ENCODE peak calls at places on chromosomes 2 and 18, in six cellular contexts. F, X, J, T, E and S are unnamed samples.

GRCh38 chr18:33372442-33372841 is 68.1 kb downstream of the CCDC178 start:
- DNase-seq in F (no peak), X (no peak), J (no peak), T (no peak), E (no peak), S (no peak)

GRCh38 chr2:38178142-38178541 is 102.2 kb upstream of the CYP1B1 start:
- DNase-seq in F (no peak), X (no peak), J (no peak), T (no peak), E (no peak), S (no peak)

GRCh38 chr2:45302011-45302325 is 292.7 kb upstream of the SIX2 start:
- DNase-seq in F (no peak), X (no peak), J (no peak), T (no peak), E (no peak), S (no peak)

GRCh38 chr2:40448476-40449079 is 3.3 kb downstream of the SLC8A1 start:
- DNase-seq in F (peak), X (peak), J (no peak), T (no peak), E (peak), S (peak)

GRCh38 chr2:165794520-165794882 is 454 bp upstream of the GALNT3 start:
- DNase-seq in F (peak), X (no peak), J (peak), T (no peak), E (no peak), S (no peak)

GRCh38 chr2:234146087-234146826 is 95.8 kb downstream of the SPP2 start:
- DNase-seq in F (peak), X (no peak), J (no peak), T (no peak), E (no peak), S (peak)

GRCh38 chr2:97906309-97906708 is 89.4 kb downstream of the TMEM131 start:
- DNase-seq in F (no peak), X (no peak), J (no peak), T (no peak), E (no peak), S (no peak)

GRCh38 chr2:218360453-218360852 is 3.8 kb downstream of the CATIP start:
- DNase-seq in F (no peak), X (no peak), J (no peak), T (peak), E (no peak), S (no peak)

GRCh38 chr2:55843992-55844345 is 79.6 kb downstream of the EFEMP1 start:
- DNase-seq in F (no peak), X (no peak), J (no peak), T (no peak), E (no peak), S (no peak)

GRCh38 chr2:96329870-96330269 is 4.8 kb downstream of the ITPRIPL1 start:
- DNase-seq in F (no peak), X (no peak), J (no peak), T (no peak), E (no peak), S (no peak)

GRCh38 chr18:70288171-70288850 is 534 bp upstream of the SOCS6 start:
- DNase-seq in F (peak), X (peak), J (no peak), T (no peak), E (peak), S (no peak)

GRCh38 chr18:48983793-48984437 is 33.1 kb upstream of the SMAD7 start:
- DNase-seq in F (peak), X (no peak), J (no peak), T (no peak), E (peak), S (no peak)

GRCh38 chr18:45565280-45565970 is 49.9 kb upstream of the SLC14A2 start:
- DNase-seq in F (no peak), X (no peak), J (no peak), T (no peak), E (no peak), S (no peak)

GRCh38 chr2:84314250-84314649 is 144.8 kb downstream of the SUCLG1 start:
- DNase-seq in F (no peak), X (no peak), J (no peak), T (no peak), E (no peak), S (no peak)

GRCh38 chr2:226678422-226678821 is 121.2 kb downstream of the IRS1 start:
- DNase-seq in F (no peak), X (no peak), J (no peak), T (no peak), E (no peak), S (no peak)

GRCh38 chr2:226676618-226677017 is 123.0 kb downstream of the IRS1 start:
- DNase-seq in F (no peak), X (no peak), J (no peak), T (no peak), E (no peak), S (no peak)

GRCh38 chr2:226679389-226680057 is 120.1 kb downstream of the IRS1 start:
- DNase-seq in F (no peak), X (no peak), J (no peak), T (no peak), E (no peak), S (no peak)

GRCh38 chr2:226674123-226674522 is 125.5 kb downstream of the IRS1 start:
- DNase-seq in F (no peak), X (no peak), J (no peak), T (no peak), E (no peak), S (no peak)

DNA sequence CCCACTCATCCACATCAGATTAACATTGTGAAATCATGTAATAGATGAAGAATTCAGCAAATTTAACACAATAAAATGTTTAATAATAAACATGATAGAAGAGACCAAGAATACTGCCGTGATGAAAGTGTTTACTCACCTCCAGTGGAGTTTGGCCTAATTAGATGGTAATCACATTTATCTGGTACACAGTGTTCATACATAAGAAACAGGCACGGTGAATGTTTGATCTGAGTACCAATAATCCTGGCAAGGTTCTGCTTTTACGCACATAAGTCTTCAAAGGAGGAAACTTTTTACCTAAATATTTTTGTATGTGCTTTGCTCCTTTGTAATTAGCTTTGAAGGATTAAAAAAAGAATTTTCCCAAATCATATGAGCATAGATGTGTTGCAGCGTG is 122.5 kb downstream of the IRS1 start:
- DNase-seq in F (no peak), X (no peak), J (no peak), T (no peak), E (no peak), S (no peak)
- TF ChIP-seq BHLHE40 in F (no peak), X (no peak), J (no peak), T (no peak), E (no peak), S (no peak)

GRCh38 chr2:69387770-69388481 is 899 bp upstream of the GFPT1 start:
- DNase-seq in F (no peak), X (no peak), J (no peak), T (no peak), E (peak), S (no peak)

GRCh38 chr2:69386376-69386775 is 651 bp downstream of the GFPT1 start:
- DNase-seq in F (no peak), X (no peak), J (no peak), T (no peak), E (peak), S (no peak)

GRCh38 chr2:69389271-69389670 is 2.2 kb upstream of the GFPT1 start:
- DNase-seq in F (no peak), X (no peak), J (no peak), T (no peak), E (no peak), S (no peak)

GRCh38 chr2:69385443-69386151 is 1.4 kb downstream of the GFPT1 start:
- DNase-seq in F (peak), X (no peak), J (no peak), T (no peak), E (no peak), S (peak)

GRCh38 chr2:69386789-69387734 is at the start of gene GFPT1:
- DNase-seq in F (peak), X (peak), J (peak), T (peak), E (peak), S (peak)
- TF ChIP-seq BHLHE40 in F (peak), X (no peak), J (peak), T (peak), E (peak), S (peak)

GRCh38 chr2:162734287-162734686 is 104.3 kb downstream of the KCNH7 start:
- DNase-seq in F (no peak), X (no peak), J (no peak), T (no peak), E (no peak), S (no peak)

GRCh38 chr2:162734866-162735265 is 103.7 kb downstream of the KCNH7 start:
- DNase-seq in F (no peak), X (no peak), J (peak), T (no peak), E (no peak), S (no peak)

GRCh38 chr2:162731917-162732804 is 106.4 kb downstream of the KCNH7 start:
- DNase-seq in F (no peak), X (no peak), J (peak), T (no peak), E (no peak), S (no peak)

GRCh38 chr2:162732946-162733698 is 105.4 kb downstream of the KCNH7 start:
- DNase-seq in F (no peak), X (no peak), J (peak), T (no peak), E (no peak), S (no peak)

DNA sequence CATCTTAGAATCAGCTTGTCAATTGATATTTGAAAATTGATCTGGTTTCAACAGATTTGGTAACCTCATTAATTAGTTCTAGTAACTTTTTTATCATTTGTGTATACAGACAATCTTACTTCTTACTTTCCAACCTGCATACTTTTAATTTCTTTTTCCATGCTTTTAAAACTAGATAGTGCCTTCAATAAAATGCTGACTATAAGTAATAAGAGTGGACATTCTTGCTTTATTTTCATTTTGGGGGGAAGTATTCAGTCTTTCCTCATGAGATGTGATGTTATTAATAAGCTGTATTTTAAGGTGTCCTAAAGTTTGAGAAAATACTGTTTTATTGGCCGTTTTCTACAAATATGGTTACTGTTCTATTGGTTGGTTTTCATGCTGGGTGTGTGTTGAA is 109.1 kb downstream of the KCNH7 start:
- DNase-seq in F (no peak), X (no peak), J (no peak), T (no peak), E (no peak), S (no peak)
- TF ChIP-seq BHLHE40 in F (no peak), X (no peak), J (no peak), T (no peak), E (no peak), S (no peak)

DNA sequence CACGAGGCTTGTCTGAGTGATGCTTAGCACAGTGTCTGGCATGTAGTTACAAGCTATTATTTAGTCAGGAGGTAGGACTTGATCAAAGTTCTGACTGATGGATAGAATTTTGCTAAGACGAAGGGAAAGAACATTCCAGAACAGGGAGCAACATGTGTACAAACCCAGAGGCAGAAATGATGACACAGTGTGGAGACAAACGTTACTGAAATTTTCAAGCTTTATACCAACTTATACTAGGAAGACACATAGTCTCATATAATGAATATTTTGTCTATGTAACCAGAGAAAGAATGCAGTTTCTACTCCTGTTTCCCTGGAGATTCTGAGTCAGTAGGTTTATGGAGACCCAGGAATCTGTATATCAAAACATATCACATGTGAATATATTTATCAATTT is 123.4 kb downstream of the FAM124B start:
- DNase-seq in F (peak), X (no peak), J (no peak), T (no peak), E (no peak), S (no peak)
- TF ChIP-seq BHLHE40 in F (no peak), X (no peak), J (no peak), T (no peak), E (no peak), S (no peak)

DNA sequence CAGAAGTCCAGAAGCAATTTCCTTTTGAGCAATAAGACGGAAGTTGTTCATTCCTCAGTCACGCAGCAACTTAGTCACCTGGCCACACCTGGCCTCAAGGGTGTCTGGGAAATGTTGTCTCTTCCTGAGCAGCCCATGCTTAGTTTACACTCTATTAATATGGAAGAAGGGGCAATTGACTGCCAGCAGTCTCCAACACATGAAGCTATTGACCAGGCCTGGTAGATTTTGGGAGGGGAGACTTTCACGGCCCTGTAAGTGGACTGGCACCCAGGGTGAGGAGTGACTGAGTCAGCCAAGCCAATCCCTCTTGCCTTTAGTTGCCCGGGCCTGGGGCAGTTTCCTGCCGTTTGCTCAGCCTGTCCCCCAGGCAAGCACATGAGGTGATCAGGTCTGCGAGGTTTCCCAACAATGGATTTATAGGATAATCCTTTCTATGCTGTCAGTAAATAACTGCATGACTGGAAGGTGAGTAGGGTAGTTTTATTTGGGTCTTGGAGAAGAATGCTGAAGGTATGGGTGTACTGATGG is 43.8 kb upstream of the PPP4R1 start:
- DNase-seq in F (no peak), X (no peak), J (no peak), T (no peak), E (no peak), S (no peak)
- TF ChIP-seq BHLHE40 in F (no peak), X (no peak), J (no peak), T (no peak), E (no peak), S (no peak)

GRCh38 chr2:67137699-67138098 is 259.4 kb upstream of the ETAA1 start:
- DNase-seq in F (no peak), X (no peak), J (no peak), T (no peak), E (no peak), S (no peak)
- TF ChIP-seq BHLHE40 in F (no peak), X (no peak), J (no peak), T (no peak), E (no peak), S (no peak)